ENCODE peak calls at places on chromosome X, in seven cellular contexts. D, Y, P, A, J, B and Q are unnamed samples.

GRCh38 chrX:31656013-31656412 is 584.2 kb upstream of the FTHL17 start:
- DNase-seq in D (no peak), Y (no peak), P (peak; percentile 53), A (no peak), J (no peak), B (no peak), Q (no peak)

GRCh38 chrX:57906790-57907189 is 3.5 kb downstream of the ZXDA start:
- DNase-seq in D (no peak), Y (no peak), P (peak; percentile 80), A (no peak), J (no peak), B (no peak), Q (no peak)

GRCh38 chrX:54530358-54530900 is 410 bp downstream of the GNL3L start:
- DNase-seq in D (peak; percentile 18), Y (no peak), P (no peak), A (no peak), J (no peak), B (no peak), Q (no peak)

GRCh38 chrX:78796916-78797315 is 49.4 kb downstream of the LPAR4 start:
- DNase-seq in D (no peak), Y (no peak), P (no peak), A (no peak), J (no peak), B (no peak), Q (no peak)

GRCh38 chrX:116841290-116841689 is 378.5 kb upstream of the CT83 start:
- DNase-seq in D (no peak), Y (no peak), P (no peak), A (no peak), J (no peak), B (no peak), Q (no peak)

GRCh38 chrX:22093550-22093949 is 61.4 kb downstream of the PHEX start:
- DNase-seq in D (no peak), Y (no peak), P (no peak), A (no peak), J (no peak), B (no peak), Q (no peak)

GRCh38 chrX:71617742-71618141 is 569 bp downstream of the CXCR3 start:
- DNase-seq in D (no peak), Y (no peak), P (no peak), A (no peak), J (no peak), B (no peak), Q (no peak)

GRCh38 chrX:11663875-11664210 is 1.9 kb downstream of the ARHGAP6 start:
- DNase-seq in D (no peak), Y (no peak), P (no peak), A (no peak), J (no peak), B (no peak), Q (no peak)

GRCh38 chrX:68835104-68835442 is 6.3 kb downstream of the EFNB1 start:
- DNase-seq in D (no peak), Y (no peak), P (no peak), A (no peak), J (no peak), B (no peak), Q (no peak)

GRCh38 chrX:45980726-45981125 is 564.5 kb downstream of the ZNF674 start:
- DNase-seq in D (no peak), Y (no peak), P (peak; percentile 3), A (no peak), J (no peak), B (no peak), Q (no peak)

GRCh38 chrX:39859991-39860861 is 237.5 kb downstream of the BCOR start:
- DNase-seq in D (peak; percentile 68), Y (peak; percentile 26), P (peak; percentile 92), A (no peak), J (no peak), B (peak; percentile 27), Q (no peak)

GRCh38 chrX:41265615-41266014 is 68.3 kb upstream of the DDX3X start:
- DNase-seq in D (peak; percentile 48), Y (no peak), P (peak; percentile 73), A (peak; percentile 79), J (no peak), B (no peak), Q (no peak)

GRCh38 chrX:97168646-97169045 is 284.9 kb downstream of the RPA4 start:
- DNase-seq in D (no peak), Y (no peak), P (no peak), A (no peak), J (no peak), B (no peak), Q (no peak)

GRCh38 chrX:34197946-34198345 is 65.8 kb upstream of the FAM47A start:
- DNase-seq in D (no peak), Y (no peak), P (no peak), A (no peak), J (no peak), B (no peak), Q (no peak)

GRCh38 chrX:136310411-136310810 is 9.6 kb downstream of the ADGRG4 start:
- DNase-seq in D (no peak), Y (peak; percentile 5), P (peak; percentile 30), A (no peak), J (no peak), B (no peak), Q (no peak)

GRCh38 chrX:1492421-1493012 is 39.8 kb upstream of the ASMTL start:
- DNase-seq in D (no peak), Y (no peak), P (no peak), A (no peak), J (no peak), B (no peak), Q (no peak)

GRCh38 chrX:151912221-151912620 is 468 bp upstream of the MAGEA4 start:
- DNase-seq in D (no peak), Y (no peak), P (no peak), A (no peak), J (no peak), B (no peak), Q (no peak)

GRCh38 chrX:12210196-12210815 is 72.0 kb downstream of the FRMPD4 start:
- DNase-seq in D (no peak), Y (peak; percentile 2), P (peak; percentile 72), A (no peak), J (no peak), B (no peak), Q (no peak)

GRCh38 chrX:106898462-106898861 is 4.7 kb downstream of the RIPPLY1 start:
- DNase-seq in D (no peak), Y (peak; percentile 42), P (peak; percentile 37), A (no peak), J (no peak), B (no peak), Q (no peak)

DNA sequence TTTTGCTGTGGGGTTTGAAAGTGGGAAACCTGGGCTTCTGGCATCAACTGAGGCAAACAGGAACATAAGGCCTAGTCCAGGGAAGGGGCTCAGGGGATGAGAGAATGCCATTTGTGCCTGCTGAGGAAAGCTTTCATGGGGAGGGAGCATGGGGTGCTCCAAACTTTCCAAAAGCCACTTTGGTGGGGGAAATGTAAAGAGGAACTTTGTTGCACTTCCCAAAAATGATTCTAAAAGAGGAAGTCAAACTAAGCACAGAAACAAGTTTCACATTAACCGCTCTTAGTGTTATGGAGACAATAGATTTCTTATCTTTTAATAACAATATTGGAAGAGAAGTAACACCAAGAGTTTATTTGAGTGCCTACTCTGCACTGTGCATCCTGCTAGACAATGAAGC is 32.3 kb downstream of the GAB3 start:
- DNase-seq in D (no peak), Y (no peak), P (no peak), A (no peak), J (no peak), B (no peak), Q (no peak)
- H3K27ac ChIP-seq in D (no peak overlapping the region), Y (no peak overlapping the region), P (no peak overlapping the region), A (no peak overlapping the region), J (no peak overlapping the region), B (no peak overlapping the region), Q (no peak overlapping the region)

DNA sequence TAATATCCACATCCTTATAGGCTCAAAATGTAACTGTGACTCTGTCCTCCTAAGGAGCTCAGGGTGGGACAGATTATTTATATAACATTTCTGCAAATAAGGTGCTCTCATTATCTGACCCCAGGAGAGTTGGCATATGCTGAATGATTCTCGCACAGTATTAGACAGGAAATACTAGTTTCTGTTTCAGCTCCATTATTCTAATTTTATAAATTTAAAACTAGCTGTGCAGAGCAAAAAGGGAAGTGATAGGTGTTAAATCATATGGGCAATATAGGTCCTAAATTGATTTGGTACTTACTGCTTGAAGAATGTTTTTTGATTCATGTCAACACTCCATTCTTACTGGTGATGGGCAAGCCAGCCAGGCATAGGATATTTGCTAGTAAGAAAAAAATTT is 141.5 kb downstream of the GLRA2 start:
- DNase-seq in D (no peak), Y (no peak), P (no peak), A (no peak), J (no peak), B (no peak), Q (no peak)
- H3K27ac ChIP-seq in D (no peak overlapping the region), Y (no peak overlapping the region), P (no peak overlapping the region), A (no peak overlapping the region), J (no peak overlapping the region), B (no peak overlapping the region), Q (no peak overlapping the region)

GRCh38 chrX:73850124-73851013 is 287.4 kb downstream of the CHIC1 start:
- DNase-seq in D (no peak), Y (peak; percentile 3), P (peak; percentile 46), A (no peak), J (peak; percentile 33), B (peak; percentile 7), Q (no peak)

GRCh38 chrX:73852022-73852421 is 289.0 kb downstream of the CHIC1 start:
- DNase-seq in D (no peak), Y (no peak), P (no peak), A (no peak), J (no peak), B (no peak), Q (no peak)

GRCh38 chrX:73847991-73848390 is 285.0 kb downstream of the CHIC1 start:
- DNase-seq in D (no peak), Y (no peak), P (no peak), A (no peak), J (no peak), B (no peak), Q (no peak)

GRCh38 chrX:73849054-73849453 is 286.1 kb downstream of the CHIC1 start:
- DNase-seq in D (no peak), Y (no peak), P (no peak), A (no peak), J (no peak), B (no peak), Q (no peak)

GRCh38 chrX:73851014-73852009 is 288.3 kb downstream of the CHIC1 start:
- DNase-seq in D (no peak), Y (no peak), P (peak; percentile 95), A (no peak), J (peak; percentile 96), B (no peak), Q (no peak)
- H3K27ac ChIP-seq in D (no peak overlapping the region), Y (no peak overlapping the region), P (peak overlapping the region; percentile 90), A (no peak overlapping the region), J (peak overlapping the region; percentile 75), B (no peak overlapping the region), Q (peak overlapping the region; percentile 77)

DNA sequence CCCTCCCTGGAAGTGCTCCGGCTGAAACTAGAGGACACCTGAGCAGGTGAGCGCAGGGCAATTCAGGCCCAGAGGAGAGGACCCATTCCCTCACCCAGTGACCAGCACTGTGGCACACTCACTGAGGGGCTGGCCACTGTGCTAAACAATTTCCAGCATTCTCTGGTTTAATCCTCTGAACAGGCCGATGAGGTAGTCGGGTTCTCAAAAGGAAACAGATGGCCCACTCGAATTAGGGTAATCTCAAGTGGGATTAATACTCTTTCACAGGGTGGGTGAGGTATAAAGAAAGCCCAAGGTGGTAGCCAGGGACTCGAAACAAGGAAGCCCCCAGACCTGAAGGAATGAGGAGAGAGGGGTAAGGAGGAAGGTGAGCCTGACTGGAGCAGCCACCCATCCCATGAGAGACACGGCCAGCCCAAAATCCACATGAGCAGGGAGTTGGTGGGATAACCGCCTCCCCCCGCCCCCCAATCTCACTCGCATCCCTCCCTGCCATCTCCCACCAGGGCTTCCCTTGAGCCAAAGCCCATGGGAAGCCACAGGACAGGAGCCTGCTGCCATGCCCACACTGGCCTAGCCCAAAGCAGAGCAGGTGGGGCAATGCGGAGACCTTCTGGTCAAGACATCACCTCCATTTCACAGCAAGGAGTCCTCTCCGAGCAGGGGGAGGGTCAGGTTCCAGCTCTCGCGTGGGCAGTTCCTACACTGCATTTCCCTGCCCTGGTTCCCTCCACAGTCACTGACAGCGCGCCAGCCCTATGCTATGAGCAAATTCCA is 55.0 kb downstream of the SH3KBP1 start:
- DNase-seq in D (no peak), Y (no peak), P (no peak), A (no peak), J (no peak), B (no peak), Q (no peak)
- H3K27ac ChIP-seq in D (no peak overlapping the region), Y (no peak overlapping the region), P (no peak overlapping the region), A (no peak overlapping the region), J (no peak overlapping the region), B (no peak overlapping the region), Q (no peak overlapping the region)